ENCODE peak calls at places on chromosomes 13 and 19, in five cellular contexts. One of them, this sample, is unnamed.

GRCh38 chr13:24328145-24328544 is 18.8 kb downstream of the C1QTNF9 start:
- DNase-seq in NB4: no peak
- DNase-seq in KBM-7: no peak
- DNase-seq in A549: no peak
- DNase-seq in activated CD4-positive, alpha-beta memory T cell treated with anti-CD3 and anti-CD28 coated beads for 36 hours: no peak
- DNase-seq in this sample: no peak

GRCh38 chr19:23776507-23777205 is 18.0 kb upstream of the ZNF681 start:
- DNase-seq in NB4: no peak
- DNase-seq in activated CD4-positive, alpha-beta memory T cell treated with anti-CD3 and anti-CD28 coated beads for 36 hours: no peak
- DNase-seq in KBM-7: no peak
- DNase-seq in A549: no peak
- DNase-seq in this sample: no peak

GRCh38 chr19:7888145-7888825 is at the start of gene LRRC8E:
- DNase-seq in KBM-7: no peak
- DNase-seq in NB4: peak
- DNase-seq in activated CD4-positive, alpha-beta memory T cell treated with anti-CD3 and anti-CD28 coated beads for 36 hours: peak
- DNase-seq in A549: peak
- DNase-seq in this sample: no peak

GRCh38 chr13:98103531-98103930 is 39.4 kb upstream of the FARP1 start:
- DNase-seq in NB4: no peak
- DNase-seq in A549: no peak
- DNase-seq in activated CD4-positive, alpha-beta memory T cell treated with anti-CD3 and anti-CD28 coated beads for 36 hours: no peak
- DNase-seq in KBM-7: no peak
- DNase-seq in this sample: no peak

GRCh38 chr19:5128932-5129389 is 160.0 kb downstream of the KDM4B start:
- DNase-seq in NB4: peak
- DNase-seq in A549: no peak
- DNase-seq in KBM-7: no peak
- DNase-seq in activated CD4-positive, alpha-beta memory T cell treated with anti-CD3 and anti-CD28 coated beads for 36 hours: no peak
- DNase-seq in this sample: no peak

GRCh38 chr19:8261347-8261746 is 46.8 kb downstream of the CD320 start:
- DNase-seq in activated CD4-positive, alpha-beta memory T cell treated with anti-CD3 and anti-CD28 coated beads for 36 hours: no peak
- DNase-seq in KBM-7: no peak
- DNase-seq in A549: no peak
- DNase-seq in NB4: no peak
- DNase-seq in this sample: no peak

GRCh38 chr13:110197471-110197870 is 109.5 kb downstream of the COL4A1 start:
- DNase-seq in A549: no peak
- DNase-seq in NB4: no peak
- DNase-seq in KBM-7: no peak
- DNase-seq in activated CD4-positive, alpha-beta memory T cell treated with anti-CD3 and anti-CD28 coated beads for 36 hours: no peak
- DNase-seq in this sample: no peak

GRCh38 chr13:27482996-27483395 is 32.6 kb upstream of the MTIF3 start:
- DNase-seq in KBM-7: peak
- DNase-seq in NB4: peak
- DNase-seq in activated CD4-positive, alpha-beta memory T cell treated with anti-CD3 and anti-CD28 coated beads for 36 hours: no peak
- DNase-seq in A549: no peak
- DNase-seq in this sample: no peak

GRCh38 chr19:1684573-1684912 is 32.1 kb upstream of the TCF3 start:
- DNase-seq in A549: no peak
- DNase-seq in NB4: no peak
- DNase-seq in KBM-7: no peak
- DNase-seq in activated CD4-positive, alpha-beta memory T cell treated with anti-CD3 and anti-CD28 coated beads for 36 hours: no peak
- DNase-seq in this sample: no peak